ENCODE peak calls at places on chromosomes 13 and 19, in eight cellular contexts. Q is fibroblast of lung; L is heart right ventricle; C is colonic mucosa; K is psoas muscle; M is Karpas-422; W is transverse colon; T is CD8-positive, alpha-beta memory T cell. G is an unnamed sample.

GRCh38 chr13:97002581-97002980 is 8.3 kb upstream of the OXGR1 start:
- DNase-seq in Q (no peak), L (no peak), C (no peak), K (no peak), M (no peak), W (no peak), T (no peak), G (no peak)

GRCh38 chr13:69198706-69199105 is 908.9 kb upstream of the ATXN8OS start:
- DNase-seq in Q (no peak), L (no peak), C (no peak), K (no peak), M (no peak), W (no peak), T (no peak), G (no peak)

GRCh38 chr19:18020212-18021067 is 12.5 kb downstream of the ARRDC2 start:
- DNase-seq in Q (no peak), L (peak), C (peak), K (peak), M (no peak), W (peak), T (no peak), G (peak)

GRCh38 chr19:17829855-17830566 is 8.7 kb upstream of the INSL3 start:
- DNase-seq in Q (peak), L (no peak), C (peak), K (no peak), M (no peak), W (peak), T (no peak), G (no peak)

GRCh38 chr13:24208314-24208713 is 47.8 kb downstream of the SPATA13 start:
- DNase-seq in Q (peak), L (no peak), C (no peak), K (no peak), M (no peak), W (no peak), T (no peak), G (no peak)

GRCh38 chr13:110274687-110275086 is 32.3 kb downstream of the COL4A1 start:
- DNase-seq in Q (no peak), L (no peak), C (no peak), K (no peak), M (no peak), W (no peak), T (no peak), G (no peak)

GRCh38 chr19:9917322-9917721 is 19.0 kb downstream of the OLFM2 start:
- DNase-seq in Q (peak), L (peak), C (peak), K (no peak), M (peak), W (no peak), T (no peak), G (no peak)

GRCh38 chr19:44258139-44258538 is 1.5 kb upstream of the ZNF233 start:
- DNase-seq in Q (no peak), L (no peak), C (no peak), K (no peak), M (no peak), W (no peak), T (no peak), G (no peak)

GRCh38 chr13:85261757-85262346 is 537.4 kb downstream of the SLITRK6 start:
- DNase-seq in Q (peak), L (no peak), C (no peak), K (no peak), M (peak), W (no peak), T (no peak), G (no peak)

GRCh38 chr13:113209880-113210421 is 538 bp downstream of the CUL4A start:
- DNase-seq in Q (peak), L (no peak), C (peak), K (peak), M (peak), W (peak), T (peak), G (peak)

GRCh38 chr19:1931445-1931844 is 9.5 kb upstream of the CSNK1G2 start:
- DNase-seq in Q (no peak), L (no peak), C (no peak), K (no peak), M (no peak), W (no peak), T (no peak), G (no peak)

GRCh38 chr19:3094638-3095374 is 644 bp downstream of the GNA11 start:
- DNase-seq in Q (peak), L (no peak), C (no peak), K (peak), M (peak), W (no peak), T (peak), G (no peak)

GRCh38 chr19:262125-262524 is 29.1 kb downstream of the PLPP2 start:
- DNase-seq in Q (no peak), L (no peak), C (no peak), K (no peak), M (no peak), W (no peak), T (no peak), G (no peak)

GRCh38 chr19:43467730-43468129 is 2.3 kb upstream of the LYPD3 start:
- DNase-seq in Q (peak), L (no peak), C (no peak), K (no peak), M (no peak), W (no peak), T (no peak), G (no peak)

GRCh38 chr13:88068316-88068715 is 397.1 kb downstream of the SLITRK5 start:
- DNase-seq in Q (no peak), L (no peak), C (no peak), K (no peak), M (no peak), W (no peak), T (no peak), G (no peak)

GRCh38 chr19:41224632-41225031 is 5.6 kb downstream of the AXL start:
- DNase-seq in Q (no peak), L (no peak), C (no peak), K (no peak), M (no peak), W (no peak), T (no peak), G (no peak)

GRCh38 chr19:42601811-42602443 is 7.2 kb upstream of the CEACAM8 start:
- DNase-seq in Q (peak), L (peak), C (no peak), K (no peak), M (peak), W (no peak), T (no peak), G (no peak)

GRCh38 chr13:39729161-39729560 is 73.7 kb downstream of the COG6 start:
- DNase-seq in Q (peak), L (no peak), C (no peak), K (no peak), M (no peak), W (no peak), T (no peak), G (no peak)

GRCh38 chr13:37168151-37168550 is 62.7 kb upstream of the CSNK1A1L start:
- DNase-seq in Q (no peak), L (no peak), C (no peak), K (no peak), M (no peak), W (no peak), T (no peak), G (no peak)

GRCh38 chr13:98456423-98456845 is 120.5 kb downstream of the STK24 start:
- DNase-seq in Q (no peak), L (no peak), C (no peak), K (no peak), M (no peak), W (no peak), T (no peak), G (no peak)

GRCh38 chr19:36963262-36963661 is 47.1 kb downstream of the ZNF568 start:
- DNase-seq in Q (peak), L (no peak), C (no peak), K (no peak), M (no peak), W (no peak), T (no peak), G (no peak)

GRCh38 chr13:84567848-84568247 is 685.6 kb upstream of the SLITRK1 start:
- DNase-seq in Q (no peak), L (no peak), C (no peak), K (no peak), M (no peak), W (no peak), T (no peak), G (no peak)

GRCh38 chr13:101785858-101786257 is 333.4 kb downstream of the ITGBL1 start:
- DNase-seq in Q (peak), L (peak), C (no peak), K (no peak), M (peak), W (no peak), T (no peak), G (peak)

GRCh38 chr19:3556978-3557460 is 367 bp downstream of the MFSD12 start:
- DNase-seq in Q (no peak), L (no peak), C (peak), K (peak), M (peak), W (peak), T (peak), G (no peak)

GRCh38 chr13:57865600-57866294 is 234.2 kb downstream of the PCDH17 start:
- DNase-seq in Q (no peak), L (no peak), C (no peak), K (no peak), M (no peak), W (no peak), T (no peak), G (no peak)

GRCh38 chr13:26760835-26761582 is 423 bp upstream of the GPR12 start:
- DNase-seq in Q (no peak), L (no peak), C (no peak), K (no peak), M (no peak), W (no peak), T (no peak), G (no peak)

GRCh38 chr19:56347163-56347778 is 32.6 kb upstream of the ZSCAN5A start:
- DNase-seq in Q (no peak), L (no peak), C (no peak), K (no peak), M (no peak), W (no peak), T (no peak), G (no peak)

GRCh38 chr19:8147579-8147978 is 1.8 kb downstream of the FBN3 start:
- DNase-seq in Q (no peak), L (no peak), C (no peak), K (no peak), M (no peak), W (no peak), T (no peak), G (no peak)

GRCh38 chr19:19050731-19051130 is 13.1 kb upstream of the SLC25A42 start:
- DNase-seq in Q (no peak), L (no peak), C (no peak), K (no peak), M (no peak), W (no peak), T (no peak), G (no peak)

GRCh38 chr13:47846886-47847285 is 154.2 kb downstream of the SUCLA2 start:
- DNase-seq in Q (no peak), L (no peak), C (no peak), K (no peak), M (no peak), W (no peak), T (no peak), G (no peak)

DNA sequence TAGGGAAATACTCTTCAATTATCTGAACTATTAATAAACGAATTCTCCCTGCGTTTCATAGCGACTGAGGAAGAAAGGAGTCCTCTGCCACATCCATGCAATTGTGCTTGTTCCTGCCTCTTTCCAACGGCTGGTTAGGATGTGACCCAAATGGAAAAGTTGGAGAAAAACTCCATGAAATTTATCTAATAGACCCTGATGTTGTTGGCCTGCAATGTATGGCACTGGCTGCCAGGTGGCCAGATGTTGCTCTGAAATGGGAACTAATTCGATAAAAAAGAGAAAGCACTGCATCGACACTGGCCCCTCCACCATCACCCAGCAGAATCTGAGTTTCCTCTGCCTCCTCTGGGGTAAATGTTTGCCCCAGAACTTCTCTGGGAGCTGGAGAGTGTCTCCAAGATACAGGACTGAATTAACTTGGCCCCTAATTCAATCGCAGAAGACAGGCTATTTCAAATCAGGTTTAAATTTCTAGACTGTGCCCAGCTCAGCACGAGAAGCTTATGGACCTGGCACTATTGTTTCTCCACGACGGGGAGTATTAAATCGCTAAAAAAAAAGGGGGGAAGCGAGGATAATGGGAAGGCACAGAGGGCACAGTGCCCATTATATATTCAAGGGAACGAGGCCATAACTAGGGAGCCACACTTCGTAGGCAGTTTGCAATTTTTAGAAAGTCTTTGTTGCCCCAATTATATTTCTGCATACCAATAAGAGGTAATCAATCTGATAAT is 103.9 kb downstream of the ZIC5 start:
- DNase-seq in Q (no peak), L (no peak), C (no peak), K (no peak), M (no peak), W (no peak), T (no peak), G (no peak)
- H3K27ac ChIP-seq in Q (no peak), L (no peak), C (no peak), K (no peak), M (no peak), W (no peak), T (no peak), G (no peak)

DNA sequence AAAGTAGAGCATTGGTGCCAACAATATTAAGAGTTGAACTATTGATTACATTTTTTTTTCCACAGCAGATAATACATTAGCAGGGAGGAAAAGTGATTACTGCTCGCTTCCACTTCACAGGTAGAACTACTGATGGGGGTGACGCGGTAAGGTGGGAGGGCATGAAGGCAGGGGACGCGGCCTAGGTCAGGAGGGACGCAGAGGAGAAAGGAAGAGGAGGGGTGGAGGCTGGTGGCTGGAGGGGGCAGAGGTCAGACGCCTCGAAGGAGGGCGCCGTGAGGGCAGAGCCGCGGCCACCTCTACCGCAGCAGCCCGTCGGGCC is 287 bp upstream of the B3GLCT start:
- DNase-seq in Q (no peak), L (no peak), C (no peak), K (no peak), M (no peak), W (no peak), T (no peak), G (no peak)
- H3K27ac ChIP-seq in Q (no peak), L (peak), C (peak), K (peak), M (no peak), W (peak), T (peak), G (peak)

DNA sequence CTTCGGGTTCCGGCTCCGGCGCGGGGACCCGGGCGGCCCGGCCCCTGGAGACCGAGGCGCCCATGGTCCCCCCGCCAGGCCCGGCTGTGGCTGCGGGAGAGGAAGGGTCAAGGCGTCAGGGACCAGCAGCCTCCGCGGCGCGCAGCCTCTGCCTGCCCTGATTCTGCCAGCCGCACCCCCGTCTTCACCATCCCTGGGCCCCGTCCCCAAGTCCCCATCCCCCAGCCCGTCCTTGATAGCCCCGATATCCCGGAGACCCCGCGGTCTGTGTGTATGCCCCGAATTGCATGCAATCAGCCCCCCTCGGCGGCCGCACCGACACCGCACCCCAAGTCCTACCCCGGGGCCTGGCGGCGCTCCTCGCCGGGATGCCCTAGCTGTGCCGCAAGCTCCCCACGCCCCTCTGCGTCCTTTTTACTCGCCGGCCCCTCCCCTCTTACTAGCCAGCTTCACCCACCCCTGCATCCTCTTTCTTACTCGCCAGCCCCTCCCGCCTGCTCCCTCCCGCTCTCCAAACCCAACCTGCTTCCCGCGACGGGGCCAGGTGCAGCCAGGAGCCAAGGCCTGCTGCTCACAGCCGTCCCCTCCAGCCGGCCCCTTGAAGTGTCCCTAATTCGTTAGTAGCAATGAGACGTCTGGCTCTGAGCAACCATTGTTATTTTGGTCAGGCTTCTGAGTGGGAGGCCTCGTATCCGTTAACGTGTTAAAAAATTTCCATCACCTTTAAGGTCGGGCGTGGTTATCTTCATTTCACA is at the start of gene FBXO27:
- DNase-seq in Q (no peak), L (peak), C (peak), K (no peak), M (no peak), W (peak), T (no peak), G (peak)
- H3K27ac ChIP-seq in Q (no peak), L (no peak), C (no peak), K (no peak), M (no peak), W (peak), T (no peak), G (peak)

DNA sequence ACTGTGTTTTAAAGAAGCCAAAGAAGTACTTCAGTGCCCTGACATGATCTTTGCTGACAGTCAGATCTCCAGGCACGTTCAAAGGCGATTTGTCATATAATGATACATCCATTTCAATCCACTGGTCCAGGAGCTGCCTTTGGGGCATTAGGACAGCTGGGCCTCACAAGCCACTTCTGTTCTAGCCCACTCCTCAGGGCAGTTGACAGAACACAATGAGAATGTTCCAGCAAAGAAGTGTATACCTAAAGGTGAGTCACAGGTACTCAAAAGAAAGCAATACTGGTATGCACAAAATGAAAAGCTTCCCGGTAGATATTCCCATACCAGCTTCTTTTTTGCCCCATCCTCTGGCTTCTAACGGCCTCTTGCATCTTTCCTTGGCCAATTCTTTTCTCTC is 12.5 kb upstream of the MAP3K10 start:
- DNase-seq in Q (no peak), L (no peak), C (no peak), K (no peak), M (no peak), W (no peak), T (no peak), G (no peak)
- H3K27ac ChIP-seq in Q (no peak), L (no peak), C (no peak), K (no peak), M (no peak), W (no peak), T (no peak), G (no peak)

GRCh38 chr19:11199517-11199916 is 2.2 kb upstream of the KANK2 start:
- DNase-seq in Q (no peak), L (no peak), C (no peak), K (no peak), M (no peak), W (no peak), T (no peak), G (no peak)
- H3K27ac ChIP-seq in Q (no peak), L (peak), C (no peak), K (no peak), M (no peak), W (peak), T (no peak), G (no peak)

GRCh38 chr13:33277351-33277750 is 8.2 kb downstream of the STARD13 start:
- DNase-seq in Q (no peak), L (no peak), C (no peak), K (no peak), M (no peak), W (no peak), T (no peak), G (no peak)
- H3K27ac ChIP-seq in Q (no peak), L (peak), C (no peak), K (peak), M (no peak), W (peak), T (no peak), G (peak)

GRCh38 chr13:49690990-49691886 is at the start of gene EBPL:
- DNase-seq in Q (peak), L (peak), C (peak), K (peak), M (peak), W (peak), T (peak), G (peak)

GRCh38 chr13:49694446-49694845 is 3.2 kb upstream of the EBPL start:
- DNase-seq in Q (no peak), L (no peak), C (no peak), K (no peak), M (no peak), W (no peak), T (no peak), G (no peak)

GRCh38 chr13:49693191-49693733 is 2.0 kb upstream of the EBPL start:
- DNase-seq in Q (peak), L (no peak), C (no peak), K (no peak), M (no peak), W (no peak), T (no peak), G (no peak)

GRCh38 chr13:49693877-49694276 is 2.6 kb upstream of the EBPL start:
- DNase-seq in Q (no peak), L (no peak), C (no peak), K (no peak), M (no peak), W (no peak), T (no peak), G (no peak)

DNA sequence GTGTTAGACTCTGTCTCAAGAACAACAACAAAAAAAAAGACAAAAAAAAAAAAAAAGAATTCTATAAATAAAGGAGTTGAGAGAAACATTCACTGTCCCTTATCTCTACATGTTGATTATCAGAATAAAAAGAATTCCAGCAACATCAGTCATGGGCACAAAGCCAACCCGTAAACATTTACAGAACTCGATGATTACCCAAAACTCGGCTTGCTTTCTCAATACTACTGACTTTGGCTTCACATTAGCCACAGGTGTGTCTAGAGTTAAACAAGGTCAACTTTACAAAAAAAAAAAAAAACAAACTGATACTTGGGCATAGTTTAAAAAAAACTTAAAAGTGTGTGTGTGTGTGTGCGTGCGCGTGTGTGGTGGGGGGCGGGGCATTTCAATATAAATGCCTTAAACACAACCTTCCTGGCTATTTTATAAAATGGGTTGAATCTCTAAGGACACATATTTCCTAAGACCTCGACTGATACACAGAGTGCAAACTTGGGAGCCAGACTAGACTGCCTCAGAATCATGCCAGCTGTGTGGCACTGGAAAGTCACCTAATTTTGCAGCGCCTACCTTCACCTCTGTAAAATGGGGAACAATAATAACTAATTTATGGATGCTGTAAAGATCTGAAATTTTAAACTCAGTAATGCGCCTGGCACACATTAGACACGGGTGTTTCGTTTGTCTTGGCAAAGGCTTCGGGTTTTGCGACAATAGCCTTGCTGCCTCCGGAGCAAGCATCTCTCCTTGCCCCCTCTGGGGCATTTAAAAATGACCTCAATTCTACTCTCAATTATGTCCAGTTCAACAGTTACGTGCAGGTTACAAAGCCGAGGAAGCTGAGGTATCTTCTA is 925 bp downstream of the EBPL start:
- DNase-seq in Q (peak), L (no peak), C (peak), K (no peak), M (no peak), W (peak), T (no peak), G (no peak)
- H3K27ac ChIP-seq in Q (peak), L (peak), C (peak), K (peak), M (peak), W (peak), T (no peak), G (peak)

GRCh38 chr19:52172347-52172746 is 926 bp upstream of the ZNF836 start:
- DNase-seq in Q (no peak), L (no peak), C (no peak), K (no peak), M (no peak), W (no peak), T (no peak), G (no peak)
- H3K27ac ChIP-seq in Q (no peak), L (peak), C (no peak), K (peak), M (no peak), W (no peak), T (no peak), G (no peak)

G was measured in substantia nigra.